ENCODE peak calls at places on chromosome 9, in five cellular contexts. H, K, N, J and L are unnamed samples.

GRCh38 chr9:3848445-3849114 is 322.8 kb upstream of the RFX3 start:
- DNase-seq in K (no peak), N (peak), J (no peak), H (peak), L (no peak)

GRCh38 chr9:130043654-130044623 is 950 bp upstream of the FNBP1 start:
- DNase-seq in N (no peak), H (no peak), K (no peak), J (no peak), L (no peak)

GRCh38 chr9:105064248-105065118 is 136.5 kb upstream of the ABCA1 start:
- DNase-seq in H (peak), K (no peak), J (peak), N (peak), L (no peak)

GRCh38 chr9:37968228-37968672 is 64.3 kb upstream of the SLC25A51 start:
- DNase-seq in K (no peak), H (no peak), N (no peak), J (no peak), L (no peak)

GRCh38 chr9:109815366-109815947 is 35.5 kb downstream of the PALM2AKAP2 start:
- DNase-seq in J (no peak), K (no peak), H (no peak), N (no peak), L (no peak)

GRCh38 chr9:124208571-124208970 is 49.2 kb upstream of the NEK6 start:
- DNase-seq in K (no peak), N (no peak), J (no peak), H (no peak), L (peak)

GRCh38 chr9:2066312-2067273 is 51.4 kb downstream of the SMARCA2 start:
- DNase-seq in K (no peak), H (no peak), N (no peak), J (no peak), L (no peak)

GRCh38 chr9:88173378-88173999 is 35.2 kb upstream of the SPATA31C2 start:
- DNase-seq in J (no peak), K (peak), N (peak), H (peak), L (peak)

GRCh38 chr9:130766904-130767262 is 68.2 kb upstream of the ABL1 start:
- DNase-seq in H (no peak), J (no peak), K (no peak), N (no peak), L (no peak)

GRCh38 chr9:31820426-31820825 is 564.0 kb upstream of the ACO1 start:
- DNase-seq in H (no peak), K (no peak), N (no peak), J (no peak), L (no peak)

GRCh38 chr9:133002147-133003070 is 23.9 kb downstream of the GFI1B start:
- DNase-seq in H (no peak), N (no peak), K (no peak), J (no peak), L (no peak)